ENCODE peak calls at places on chromosomes 11 and 22, in eight cellular contexts. O is K562, I is astrocyte of the spinal cord, Q is tibial nerve, G is AG04450, W is fibroblast of mammary gland, Y is bronchial epithelial cell, R is pancreas. N is an unnamed sample.

GRCh38 chr11:129380413-129380812 is 4.8 kb downstream of the BARX2 start:
- DNase-seq in W (no peak), O (no peak), I (no peak), G (no peak), Q (no peak), Y (no peak), R (no peak), N (no peak)

GRCh38 chr22:46129390-46130041 is 20.8 kb upstream of the PPARA start:
- DNase-seq in W (no peak), R (no peak), Q (no peak), O (no peak), G (no peak), I (no peak), Y (no peak), N (peak; percentile 84)

GRCh38 chr11:4019891-4020290 is 74.7 kb upstream of the RRM1 start:
- DNase-seq in W (no peak), I (no peak), Q (no peak), G (no peak), R (no peak), Y (no peak), O (no peak), N (no peak)

GRCh38 chr11:65553301-65554001 is 4.7 kb downstream of the LTBP3 start:
- DNase-seq in R (no peak), Y (no peak), W (no peak), Q (no peak), G (no peak), I (no peak), O (peak; percentile 77), N (no peak)

GRCh38 chr22:48488149-48488551 is 1339.5 kb downstream of the BRD1 start:
- DNase-seq in I (no peak), W (no peak), Y (no peak), G (no peak), O (no peak), R (no peak), Q (no peak), N (no peak)

GRCh38 chr11:3865388-3866193 is 10.1 kb downstream of the STIM1 start:
- DNase-seq in R (no peak), O (no peak), Q (no peak), W (peak; percentile 55), I (peak; percentile 60), Y (peak; percentile 86), G (peak; percentile 41), N (no peak)

GRCh38 chr11:67640021-67640757 is 626 bp upstream of the TBX10 start:
- DNase-seq in Q (no peak), R (peak; percentile 78), W (peak; percentile 63), G (no peak), Y (peak; percentile 23), O (peak; percentile 76), I (peak; percentile 8), N (peak; percentile 84)

GRCh38 chr11:12066799-12067508 is 43.4 kb upstream of the MICAL2 start:
- DNase-seq in Q (no peak), W (no peak), R (peak; percentile 37), G (no peak), Y (peak; percentile 69), I (peak; percentile 66), O (no peak), N (peak; percentile 79)

GRCh38 chr11:6298605-6299004 is 21.7 kb downstream of the CAVIN3 start:
- DNase-seq in W (peak; percentile 12), R (peak; percentile 79), O (no peak), G (no peak), Y (peak; percentile 38), Q (no peak), I (no peak), N (peak; percentile 65)

GRCh38 chr11:30328676-30329075 is 5.8 kb downstream of the ARL14EP start:
- DNase-seq in O (no peak), I (no peak), Y (no peak), Q (no peak), W (peak; percentile 12), R (no peak), G (no peak), N (no peak)

GRCh38 chr11:120303004-120303637 is 22.0 kb upstream of the TLCD5 start:
- DNase-seq in O (peak; percentile 87), I (peak; percentile 71), G (peak; percentile 55), Y (peak; percentile 77), R (no peak), W (peak; percentile 72), Q (peak; percentile 51), N (no peak)

GRCh38 chr22:31300896-31301295 is 8.6 kb upstream of the PIK3IP1 start:
- DNase-seq in I (no peak), O (no peak), W (no peak), Q (no peak), R (no peak), G (no peak), Y (no peak), N (no peak)

GRCh38 chr22:31295413-31295812 is 3.1 kb upstream of the PIK3IP1 start:
- DNase-seq in O (no peak), R (no peak), G (no peak), Y (no peak), I (no peak), Q (no peak), W (no peak), N (no peak)

GRCh38 chr22:31291716-31292644 is at the start of gene PIK3IP1:
- DNase-seq in Q (peak; percentile 88), W (peak; percentile 87), R (peak; percentile 86), Y (peak; percentile 87), G (peak; percentile 70), O (peak; percentile 32), I (peak; percentile 86), N (peak; percentile 91)

GRCh38 chr22:31295831-31296230 is 3.5 kb upstream of the PIK3IP1 start:
- DNase-seq in O (no peak), Y (peak; percentile 75), Q (no peak), R (no peak), W (peak; percentile 18), I (no peak), G (no peak), N (no peak)

DNA sequence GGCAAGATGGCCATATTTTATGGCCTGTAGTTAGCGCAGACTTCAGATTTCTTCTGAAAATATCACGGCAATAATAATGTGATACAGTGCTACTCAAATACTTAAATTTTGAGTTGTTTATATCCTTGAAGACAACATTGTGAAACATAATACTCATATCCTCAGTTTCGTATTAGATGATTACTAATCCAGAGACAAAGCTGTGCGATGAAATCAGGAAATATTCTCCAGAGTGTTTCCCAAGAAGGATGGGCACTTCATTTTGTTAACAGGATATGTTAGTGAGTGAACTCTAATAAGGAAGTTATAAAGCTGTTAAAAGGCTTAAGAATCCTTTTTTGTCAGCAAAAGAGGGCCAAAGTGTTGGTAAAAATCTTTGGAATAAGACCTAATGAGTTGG is 4.0 kb upstream of the PIK3IP1 start:
- DNase-seq in R (no peak), G (no peak), O (no peak), I (no peak), W (peak; percentile 81), Y (peak; percentile 95), Q (no peak), N (no peak)
- H3K4me3 ChIP-seq in R (no peak overlapping the region), G (no peak overlapping the region), O (no peak overlapping the region), I (no peak overlapping the region), W (no peak overlapping the region), Y (no peak overlapping the region), Q (no peak overlapping the region), N (no peak overlapping the region)

GRCh38 chr22:50361222-50361621 is 18.1 kb downstream of the PPP6R2 start:
- DNase-seq in R (no peak), I (no peak), Y (no peak), G (no peak), Q (no peak), W (no peak), O (no peak), N (no peak)

GRCh38 chr22:50363411-50364194 is 20.5 kb downstream of the PPP6R2 start:
- DNase-seq in O (no peak), R (no peak), W (no peak), I (no peak), G (no peak), Y (no peak), Q (no peak), N (no peak)

GRCh38 chr22:50360578-50360977 is 17.5 kb downstream of the PPP6R2 start:
- DNase-seq in Q (no peak), G (no peak), I (no peak), W (no peak), O (no peak), Y (no peak), R (no peak), N (no peak)

GRCh38 chr22:50357756-50358155 is 14.6 kb downstream of the PPP6R2 start:
- DNase-seq in G (no peak), Q (no peak), I (no peak), Y (no peak), R (no peak), O (no peak), W (no peak), N (no peak)

DNA sequence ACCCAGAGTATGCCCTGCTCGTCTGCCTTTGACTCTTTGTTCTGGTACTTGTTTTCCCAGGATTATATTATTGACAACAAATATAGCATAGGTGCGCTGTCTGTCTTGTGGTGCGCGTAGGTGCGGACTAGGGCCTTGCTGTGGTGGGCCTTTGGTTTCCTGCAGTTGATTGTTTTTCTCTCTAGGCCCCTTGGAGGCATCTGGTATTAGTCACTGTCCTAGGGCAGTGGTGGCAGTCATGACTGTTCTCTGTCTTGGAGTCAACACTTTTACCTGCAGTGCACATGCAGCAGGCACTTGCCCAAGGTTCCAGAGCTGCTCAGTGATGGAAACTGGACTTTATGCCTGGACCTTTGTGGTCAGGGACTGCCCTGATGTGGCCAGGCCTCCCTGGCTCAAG is 18.6 kb downstream of the PPP6R2 start:
- DNase-seq in I (no peak), R (no peak), W (no peak), O (no peak), G (no peak), Y (no peak), Q (no peak), N (no peak)
- H3K4me3 ChIP-seq in I (no peak overlapping the region), R (no peak overlapping the region), W (no peak overlapping the region), O (no peak overlapping the region), G (no peak overlapping the region), Y (no peak overlapping the region), Q (no peak overlapping the region), N (no peak overlapping the region)

GRCh38 chr11:112949781-112950575 is 11.2 kb upstream of the NCAM1 start:
- DNase-seq in R (no peak), Y (no peak), I (no peak), W (no peak), Q (no peak), O (no peak), G (no peak), N (no peak)
- H3K4me3 ChIP-seq in R (no peak overlapping the region), Y (no peak overlapping the region), I (no peak overlapping the region), W (no peak overlapping the region), Q (no peak overlapping the region), O (no peak overlapping the region), G (no peak overlapping the region), N (no peak overlapping the region)

DNA sequence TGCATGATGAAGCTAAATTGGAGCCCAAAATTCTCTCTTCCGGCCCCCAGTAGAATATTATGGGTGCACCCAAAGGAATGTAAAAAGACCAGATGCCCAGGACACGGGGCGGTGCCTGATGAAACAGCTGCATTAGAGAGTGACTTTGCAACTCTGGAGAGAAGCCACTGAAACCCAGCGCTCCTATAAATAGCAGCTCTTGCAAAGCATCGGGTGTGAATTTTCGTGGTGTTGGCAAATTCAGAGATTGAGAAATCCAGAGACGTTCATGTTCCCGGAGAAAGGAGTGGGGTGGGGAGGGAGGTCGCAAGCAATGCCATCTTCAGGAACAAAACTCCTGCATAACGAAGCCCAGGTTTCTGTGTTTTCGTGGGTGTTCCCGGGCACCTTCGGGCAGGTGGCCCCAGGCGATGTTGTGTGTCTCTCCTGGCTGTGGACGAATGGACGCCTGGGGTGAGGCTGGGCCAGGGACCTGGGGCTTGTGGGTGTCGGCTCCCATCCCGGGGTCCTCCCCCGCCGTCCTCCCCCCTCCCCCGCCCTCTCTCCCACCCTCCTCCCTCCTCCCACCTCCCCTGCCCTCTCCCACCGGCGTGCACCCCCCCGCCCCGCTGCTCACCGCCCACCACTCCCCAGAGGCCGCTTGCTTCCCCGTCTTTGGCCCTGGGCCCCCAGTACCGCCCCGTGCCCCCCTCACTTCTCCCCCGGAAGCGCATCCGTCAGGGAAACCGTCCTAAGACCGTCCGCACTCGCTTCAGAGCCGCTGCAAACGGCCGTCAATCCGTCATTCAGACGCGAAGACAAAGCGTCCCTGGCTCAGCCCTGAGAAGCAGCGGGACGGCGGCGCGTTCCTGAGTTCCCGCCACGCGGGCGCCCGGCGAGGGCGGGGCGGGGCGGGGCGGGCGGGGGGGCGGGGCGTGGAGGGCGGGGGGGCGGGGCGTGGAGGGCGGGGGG is 26.7 kb upstream of the TOLLIP start:
- DNase-seq in I (peak; percentile 43), W (peak; percentile 85), O (peak; percentile 83), G (peak; percentile 36), Y (peak; percentile 59), R (peak; percentile 66), Q (peak; percentile 72), N (no peak)
- H3K4me3 ChIP-seq in I (peak overlapping the region; percentile 39), W (peak overlapping the region; percentile 36), O (peak overlapping the region; percentile 34), G (peak overlapping the region; percentile 61), Y (peak overlapping the region; percentile 49), R (peak overlapping the region; percentile 40), Q (peak overlapping the region; percentile 42), N (peak overlapping the region; percentile 46)

N was measured in upper lobe of right lung.